ENCODE peak calls at places on chromosomes 16 and 17, in seven cellular contexts. G is cardiac septum, Y is Karpas-422, N is non-pigmented ciliary epithelial cell, S is MCF 10A, H is brain microvascular endothelial cell, T is progenitor cell of endocrine pancreas. R is an unnamed sample.

GRCh38 chr17:46976626-46977270 is 2.3 kb downstream of the RPRML start:
- DNase-seq in G (no peak), Y (no peak), N (no peak), S (no peak), H (no peak), T (no peak), R (no peak)

GRCh38 chr17:45101883-45102811 is 30.2 kb downstream of the PLCD3 start:
- DNase-seq in G (no peak), Y (no peak), N (no peak), S (peak; percentile 40), H (no peak), T (no peak), R (no peak)

GRCh38 chr17:40087903-40088718 is 12.3 kb downstream of the NR1D1 start:
- DNase-seq in G (no peak), Y (no peak), N (no peak), S (no peak), H (no peak), T (no peak), R (no peak)

GRCh38 chr17:1640329-1641064 is 5.0 kb downstream of the SCARF1 start:
- DNase-seq in G (no peak), Y (no peak), N (no peak), S (no peak), H (no peak), T (no peak), R (no peak)

GRCh38 chr16:1310832-1311200 is 1.4 kb downstream of the UBE2I start:
- DNase-seq in G (no peak), Y (peak; percentile 66), N (no peak), S (no peak), H (no peak), T (no peak), R (no peak)

GRCh38 chr17:32323784-32324590 is 18.0 kb downstream of the C17orf75 start:
- DNase-seq in G (no peak), Y (no peak), N (no peak), S (peak; percentile 31), H (peak; percentile 9), T (no peak), R (no peak)

GRCh38 chr16:55700067-55700466 is 44.3 kb downstream of the SLC6A2 start:
- DNase-seq in G (no peak), Y (no peak), N (no peak), S (no peak), H (no peak), T (no peak), R (no peak)

GRCh38 chr16:84091460-84091859 is 25.3 kb downstream of the MBTPS1 start:
- DNase-seq in G (no peak), Y (peak; percentile 74), N (no peak), S (no peak), H (no peak), T (no peak), R (no peak)

GRCh38 chr17:27400991-27401390 is 55.3 kb upstream of the KSR1 start:
- DNase-seq in G (peak; percentile 57), Y (no peak), N (no peak), S (no peak), H (no peak), T (no peak), R (no peak)

GRCh38 chr17:82098939-82099765 is 1.1 kb upstream of the FASN start:
- DNase-seq in G (no peak), Y (peak; percentile 78), N (no peak), S (no peak), H (no peak), T (no peak), R (no peak)

GRCh38 chr17:753407-753806 is 1.3 kb upstream of the GEMIN4 start:
- DNase-seq in G (no peak), Y (no peak), N (no peak), S (no peak), H (no peak), T (no peak), R (no peak)

GRCh38 chr17:5770556-5771270 is 186.4 kb upstream of the NLRP1 start:
- DNase-seq in G (no peak), Y (peak; percentile 32), N (no peak), S (no peak), H (no peak), T (no peak), R (no peak)

GRCh38 chr17:47982091-47982617 is 11.2 kb downstream of the CDK5RAP3 start:
- DNase-seq in G (no peak), Y (no peak), N (no peak), S (no peak), H (no peak), T (no peak), R (no peak)

GRCh38 chr16:24117680-24118079 is 138.5 kb upstream of the CACNG3 start:
- DNase-seq in G (no peak), Y (no peak), N (no peak), S (no peak), H (no peak), T (no peak), R (no peak)

GRCh38 chr16:85557083-85557975 is 55.8 kb upstream of the GSE1 start:
- DNase-seq in G (no peak), Y (no peak), N (no peak), S (peak; percentile 48), H (no peak), T (no peak), R (peak; percentile 65)

GRCh38 chr17:47776330-47777197 is 43.5 kb downstream of the TBX21 start:
- DNase-seq in G (no peak), Y (peak; percentile 83), N (no peak), S (peak; percentile 56), H (peak; percentile 33), T (no peak), R (peak; percentile 37)

GRCh38 chr17:79026345-79027273 is 2.6 kb downstream of the C1QTNF1 start:
- DNase-seq in G (peak; percentile 77), Y (no peak), N (no peak), S (peak; percentile 94), H (no peak), T (no peak), R (no peak)

GRCh38 chr17:50560931-50561750 is 626 bp downstream of the CACNA1G start:
- DNase-seq in G (no peak), Y (no peak), N (no peak), S (no peak), H (no peak), T (no peak), R (no peak)

GRCh38 chr17:57114085-57114673 is 29.1 kb downstream of the AKAP1 start:
- DNase-seq in G (no peak), Y (peak; percentile 81), N (no peak), S (peak; percentile 50), H (no peak), T (peak; percentile 56), R (peak; percentile 83)

GRCh38 chr16:69116911-69117310 is 11.5 kb downstream of the HAS3 start:
- DNase-seq in G (peak; percentile 46), Y (no peak), N (no peak), S (no peak), H (no peak), T (no peak), R (no peak)

GRCh38 chr17:82832411-82832810 is 7.4 kb downstream of the ZNF750 start:
- DNase-seq in G (no peak), Y (no peak), N (no peak), S (no peak), H (no peak), T (no peak), R (no peak)

GRCh38 chr17:14298221-14298994 is 2.5 kb upstream of the HS3ST3B1 start:
- DNase-seq in G (no peak), Y (no peak), N (no peak), S (no peak), H (no peak), T (no peak), R (no peak)

GRCh38 chr17:80307994-80308671 is 47.5 kb downstream of the RNF213 start:
- DNase-seq in G (peak; percentile 17), Y (no peak), N (no peak), S (no peak), H (no peak), T (no peak), R (no peak)

GRCh38 chr16:29769507-29769906 is 8.5 kb upstream of the ZG16 start:
- DNase-seq in G (no peak), Y (no peak), N (no peak), S (no peak), H (no peak), T (no peak), R (no peak)